ENCODE peak calls at places on chromosome 10, in nine cellular contexts. N is tibial nerve, B is Peyer's patch, X is GM23248, Z is A549, M is brain microvascular endothelial cell, R is A673, L is IMR-90, V is ovary. Q is an unnamed sample.

GRCh38 chr10:86340176-86340990 is 26.2 kb downstream of the GRID1 start:
- DNase-seq in N (no peak), X (no peak), R (no peak), L (no peak), M (no peak), Z (no peak), V (no peak), B (no peak), Q (no peak)

GRCh38 chr10:19416164-19416563 is 367.6 kb downstream of the MALRD1 start:
- DNase-seq in B (no peak), X (no peak), Z (no peak), V (no peak), M (no peak), R (no peak), N (no peak), L (no peak), Q (no peak)

GRCh38 chr10:113616244-113617074 is 47.4 kb downstream of the NRAP start:
- DNase-seq in L (no peak), V (no peak), M (peak), X (peak), Z (peak), R (peak), B (no peak), N (peak), Q (no peak)

GRCh38 chr10:129715805-129716785 is 248.0 kb downstream of the EBF3 start:
- DNase-seq in N (no peak), Z (no peak), M (no peak), R (no peak), V (no peak), X (no peak), B (no peak), L (no peak), Q (peak)

GRCh38 chr10:60358282-60358681 is 31.4 kb downstream of the ANK3 start:
- DNase-seq in X (no peak), N (no peak), B (no peak), Z (no peak), L (no peak), M (no peak), V (no peak), R (no peak), Q (no peak)

GRCh38 chr10:69645751-69646687 is 16.0 kb downstream of the FAM241B start:
- DNase-seq in N (no peak), M (no peak), Z (no peak), X (no peak), L (no peak), R (no peak), V (no peak), B (no peak), Q (peak)

GRCh38 chr10:124952123-124952522 is 10.2 kb downstream of the ZRANB1 start:
- DNase-seq in M (no peak), X (no peak), V (no peak), Z (no peak), R (peak), N (no peak), L (no peak), B (no peak), Q (no peak)

GRCh38 chr10:15462253-15462885 is 91.3 kb upstream of the FAM171A1 start:
- DNase-seq in R (no peak), B (no peak), X (peak), V (no peak), N (no peak), Z (no peak), M (no peak), L (no peak), Q (no peak)

GRCh38 chr10:92640110-92640509 is 47.2 kb downstream of the KIF11 start:
- DNase-seq in R (no peak), B (no peak), X (peak), V (no peak), Z (peak), L (peak), M (peak), N (no peak), Q (no peak)

GRCh38 chr10:103676058-103676785 is 179.2 kb downstream of the SH3PXD2A start:
- DNase-seq in B (no peak), N (peak), M (peak), Z (peak), L (peak), R (no peak), X (peak), V (peak), Q (peak)

GRCh38 chr10:43861966-43862751 is 213.5 kb upstream of the ZNF32 start:
- DNase-seq in X (peak), V (no peak), M (peak), L (peak), Z (peak), R (no peak), B (no peak), N (no peak), Q (peak)

GRCh38 chr10:26367771-26368170 is 70.4 kb upstream of the APBB1IP start:
- DNase-seq in B (no peak), R (peak), X (peak), Z (peak), M (peak), N (no peak), L (no peak), V (no peak), Q (no peak)

GRCh38 chr10:62527019-62527827 is 153.1 kb downstream of the ZNF365 start:
- DNase-seq in N (no peak), B (peak), X (no peak), R (no peak), Z (no peak), M (no peak), V (no peak), L (no peak), Q (no peak)

GRCh38 chr10:119803264-119803663 is 69.4 kb downstream of the MCMBP start:
- DNase-seq in Z (no peak), M (peak), V (no peak), X (peak), N (no peak), R (no peak), B (no peak), L (peak), Q (no peak)

GRCh38 chr10:29228586-29228985 is 60.3 kb upstream of the LYZL1 start:
- DNase-seq in L (no peak), N (no peak), B (no peak), Z (no peak), M (no peak), R (peak), V (no peak), X (no peak), Q (no peak)

GRCh38 chr10:6280291-6280690 is 77.6 kb downstream of the PFKFB3 start:
- DNase-seq in X (no peak), B (no peak), V (no peak), N (no peak), Z (peak), L (no peak), R (no peak), M (no peak), Q (no peak)

GRCh38 chr10:125149278-125150047 is 10.9 kb downstream of the CTBP2 start:
- DNase-seq in R (peak), X (peak), L (peak), Z (peak), B (no peak), M (peak), N (peak), V (peak), Q (no peak)

GRCh38 chr10:65571011-65571570 is 1354.7 kb upstream of the LRRTM3 start:
- DNase-seq in L (no peak), V (no peak), X (no peak), N (no peak), Z (peak), R (peak), B (no peak), M (no peak), Q (no peak)

GRCh38 chr10:60433684-60434083 is 44.0 kb upstream of the ANK3 start:
- DNase-seq in V (no peak), N (no peak), B (no peak), M (peak), Z (no peak), X (peak), R (no peak), L (peak), Q (no peak)

GRCh38 chr10:123017421-123018165 is 8.8 kb downstream of the ACADSB start:
- DNase-seq in Z (no peak), N (no peak), R (no peak), L (no peak), V (no peak), M (no peak), X (no peak), B (no peak), Q (no peak)

GRCh38 chr10:73585223-73585784 is 5.8 kb downstream of the USP54 start:
- DNase-seq in V (no peak), B (no peak), L (peak), R (no peak), M (peak), X (peak), N (peak), Z (no peak), Q (no peak)

GRCh38 chr10:102801496-102801895 is 35.7 kb downstream of the CYP17A1 start:
- DNase-seq in B (no peak), M (no peak), Z (no peak), V (no peak), X (no peak), L (no peak), N (no peak), R (no peak), Q (no peak)

GRCh38 chr10:104521901-104522827 is 118.9 kb upstream of the SORCS3 start:
- DNase-seq in M (no peak), Z (no peak), X (no peak), L (no peak), R (peak), V (no peak), N (no peak), B (no peak), Q (no peak)

GRCh38 chr10:98029149-98030092 is 1.0 kb downstream of the CRTAC1 start:
- DNase-seq in V (no peak), X (no peak), B (no peak), N (no peak), R (no peak), M (no peak), Z (no peak), L (no peak), Q (no peak)

GRCh38 chr10:129963831-129964501 is at the start of gene EBF3:
- DNase-seq in X (peak), N (peak), M (peak), R (peak), Z (peak), L (peak), B (peak), V (peak), Q (peak)

GRCh38 chr10:11159543-11160215 is 142.0 kb downstream of the CELF2 start:
- DNase-seq in N (no peak), L (no peak), R (no peak), B (peak), X (no peak), Z (no peak), M (no peak), V (no peak), Q (no peak)

GRCh38 chr10:106506509-106507265 is 657.8 kb downstream of the SORCS1 start:
- DNase-seq in M (peak), B (no peak), V (no peak), R (peak), L (peak), Z (no peak), X (peak), N (no peak), Q (no peak)

GRCh38 chr10:75107756-75108683 is 3.4 kb upstream of the SAMD8 start:
- DNase-seq in V (no peak), L (no peak), N (no peak), X (no peak), Z (no peak), B (no peak), M (no peak), R (no peak), Q (no peak)

GRCh38 chr10:75104842-75105241 is 6.6 kb upstream of the SAMD8 start:
- DNase-seq in N (no peak), L (no peak), B (no peak), M (no peak), X (no peak), R (no peak), V (no peak), Z (no peak), Q (no peak)

GRCh38 chr10:75103881-75104686 is 7.4 kb upstream of the SAMD8 start:
- DNase-seq in M (no peak), L (no peak), V (no peak), B (no peak), N (no peak), Z (no peak), X (no peak), R (no peak), Q (no peak)

GRCh38 chr10:75105576-75106197 is 5.8 kb upstream of the SAMD8 start:
- DNase-seq in Z (no peak), N (no peak), L (no peak), M (no peak), X (no peak), R (no peak), V (no peak), B (no peak), Q (no peak)

GRCh38 chr10:75106242-75106641 is 5.2 kb upstream of the SAMD8 start:
- DNase-seq in Z (no peak), M (no peak), B (no peak), V (no peak), L (no peak), N (no peak), X (peak), R (no peak), Q (no peak)
- H3K27ac ChIP-seq in Z (no peak), M (no peak), B (no peak), V (no peak), L (no peak), N (no peak), X (no peak), R (no peak), Q (no peak)

GRCh38 chr10:114631090-114631677 is 26.9 kb downstream of the ABLIM1 start:
- DNase-seq in L (no peak), X (no peak), B (no peak), R (no peak), M (no peak), V (no peak), N (no peak), Z (no peak), Q (no peak)
- H3K4me3 ChIP-seq in L (peak), X (peak), B (peak), R (peak), M (peak), V (peak), N (peak), Z (peak), Q (peak)

GRCh38 chr10:42553064-42553407 is 85.3 kb downstream of the ZNF33B start:
- DNase-seq in V (no peak), X (no peak), Z (no peak), L (no peak), B (peak), R (no peak), N (no peak), M (no peak), Q (no peak)
- H3K27ac ChIP-seq in V (no peak), X (no peak), Z (peak), L (peak), B (peak), R (peak), N (peak), M (no peak), Q (peak)

DNA sequence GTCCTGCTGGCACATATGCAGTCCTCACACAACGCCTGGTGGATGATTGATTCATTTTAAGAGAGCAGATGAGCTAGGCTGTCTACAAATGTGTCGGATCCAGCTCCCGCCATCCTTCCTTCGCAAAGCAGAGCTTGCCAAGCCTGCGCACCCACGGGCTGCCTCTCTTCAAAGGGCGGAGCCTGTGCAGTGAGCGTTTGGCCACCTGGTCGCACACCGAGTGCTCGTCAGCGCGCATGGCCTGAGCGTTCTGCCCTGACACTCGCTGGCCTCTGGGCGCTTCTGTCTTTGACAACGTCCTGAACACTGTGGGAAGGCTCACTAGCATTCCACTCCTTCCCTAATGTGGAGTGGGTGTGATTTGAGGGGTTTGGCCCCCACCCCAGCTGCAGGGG is 47.1 kb upstream of the TMEM72 start:
- DNase-seq in X (peak), B (no peak), R (no peak), M (no peak), N (no peak), Z (no peak), V (no peak), L (no peak), Q (no peak)
- H3K4me3 ChIP-seq in X (peak), B (peak), R (no peak), M (peak), N (peak), Z (peak), V (peak), L (no peak), Q (peak)